ENCODE peak calls at places on chromosomes 4 and X, in four cellular contexts. C is fibroblast of mammary gland, G is NCI-H1092, L is Ammon's horn. S is an unnamed sample.

GRCh38 chr4:73019462-73020047 is 50.0 kb downstream of the COX18 start:
- DNase-seq in G (peak), L (peak), C (peak), S (peak)

GRCh38 chr4:168708108-168708507 is 211.3 kb downstream of the PALLD start:
- DNase-seq in C (peak), L (no peak), G (no peak), S (no peak)

GRCh38 chrX:39513836-39514235 is 583.9 kb downstream of the BCOR start:
- DNase-seq in L (no peak), C (no peak), G (no peak), S (no peak)

GRCh38 chr4:7547368-7548040 is 112.8 kb upstream of the PSAPL1 start:
- DNase-seq in C (peak), L (no peak), G (no peak), S (no peak)

GRCh38 chr4:110193822-110194761 is 4.3 kb downstream of the ELOVL6 start:
- DNase-seq in G (peak), C (peak), L (peak), S (peak)

GRCh38 chr4:4805805-4806345 is 53.6 kb upstream of the MSX1 start:
- DNase-seq in C (no peak), L (no peak), G (no peak), S (no peak)

GRCh38 chr4:4416981-4417380 is 30.1 kb downstream of the NSG1 start:
- DNase-seq in C (no peak), L (no peak), G (no peak), S (no peak)

GRCh38 chrX:141375011-141375730 is 132.9 kb upstream of the SPANXC start:
- DNase-seq in L (no peak), C (peak), G (no peak), S (no peak)

GRCh38 chr4:87839309-87839946 is 6.7 kb downstream of the MEPE start:
- DNase-seq in G (no peak), C (peak), L (peak), S (peak)

GRCh38 chrX:9383655-9384054 is 81.2 kb upstream of the TBL1X start:
- DNase-seq in C (no peak), L (no peak), G (no peak), S (no peak)

GRCh38 chr4:85610450-85610849 is 135.5 kb downstream of the ARHGAP24 start:
- DNase-seq in L (no peak), G (no peak), C (no peak), S (no peak)

GRCh38 chrX:117957128-117957527 is 159.5 kb downstream of the KLHL13 start:
- DNase-seq in G (no peak), C (peak), L (no peak), S (no peak)

GRCh38 chrX:41808042-41808441 is 84.1 kb downstream of the GPR82 start:
- DNase-seq in L (no peak), C (peak), G (no peak), S (no peak)

GRCh38 chr4:139142980-139143379 is 34.0 kb downstream of the ELF2 start:
- DNase-seq in L (peak), C (no peak), G (no peak), S (no peak)

GRCh38 chr4:118869808-118870342 is 18.8 kb upstream of the SYNPO2 start:
- DNase-seq in C (peak), L (no peak), G (no peak), S (no peak)

GRCh38 chrX:107935200-107935599 is 47.0 kb downstream of the TEX13B start:
- DNase-seq in C (peak), L (no peak), G (no peak), S (no peak)